ENCODE peak calls at places on chromosome 21, in eight cellular contexts. M is activated CD4-positive, CD25-positive, alpha-beta regulatory T cell; L is choroid plexus epithelial cell; Z is iPS-NIHi11; C is activated CD8-positive, alpha-beta memory T cell treated with anti-CD3 and anti-CD28 coated beads for 4 hours; Q is H4; D is Right ventricle myocardium superior; N is stimulated activated effector memory CD8-positive, alpha-beta T cell treated with anti-CD3 and anti-CD28 coated beads, Interleukin-12 subunit alpha, Interleukin-12 subunit beta, amount 100 ng/mL, for 72 hours. K is an unnamed sample.
A peak's percentile ranks its signal among the peaks of the same experiment; 100 is the strongest.

GRCh38 chr21:39581414-39581813 is 31.3 kb upstream of the B3GALT5 start:
- DNase-seq in Z (peak; percentile 56), C (no peak), L (no peak), M (no peak), Q (no peak), N (no peak), D (no peak), K (no peak)

GRCh38 chr21:46057111-46057709 is 40.7 kb upstream of the COL6A2 start:
- DNase-seq in C (no peak), Z (peak; percentile 8), Q (no peak), D (peak; percentile 49), M (no peak), N (no peak), L (no peak), K (peak; percentile 69)

GRCh38 chr21:35528109-35529042 is 479.3 kb upstream of the RUNX1 start:
- DNase-seq in N (peak; percentile 22), M (peak; percentile 4), L (peak; percentile 19), Z (no peak), C (no peak), D (peak; percentile 49), Q (no peak), K (peak; percentile 56)

GRCh38 chr21:36369064-36369685 is 16.0 kb upstream of the CHAF1B start:
- DNase-seq in C (no peak), M (no peak), N (no peak), L (no peak), D (no peak), Z (no peak), Q (no peak), K (no peak)

GRCh38 chr21:42532466-42533181 is 19.0 kb downstream of the SLC37A1 start:
- DNase-seq in N (no peak), Q (peak; percentile 43), M (no peak), Z (no peak), L (no peak), C (no peak), D (peak; percentile 71), K (peak; percentile 72)

GRCh38 chr21:25970254-25970930 is 200.2 kb downstream of the APP start:
- DNase-seq in N (no peak), Z (no peak), L (peak; percentile 23), D (peak; percentile 47), Q (no peak), M (no peak), C (no peak), K (no peak)

GRCh38 chr21:44695176-44695575 is 1.8 kb upstream of the KRTAP10-12 start:
- DNase-seq in C (no peak), L (no peak), D (no peak), Z (no peak), N (no peak), Q (no peak), M (no peak), K (no peak)

GRCh38 chr21:45592208-45592619 is 50.0 kb upstream of the SLC19A1 start:
- DNase-seq in Z (no peak), L (peak; percentile 20), M (peak; percentile 68), N (no peak), Q (no peak), D (no peak), C (no peak), K (no peak)

GRCh38 chr21:35011681-35012080 is 37.4 kb downstream of the RUNX1 start:
- DNase-seq in Z (no peak), L (peak; percentile 48), D (no peak), C (no peak), Q (no peak), M (no peak), N (no peak), K (no peak)

GRCh38 chr21:18951291-18952038 is 547.9 kb upstream of the TMPRSS15 start:
- DNase-seq in Q (peak; percentile 73), M (no peak), L (peak; percentile 44), C (no peak), N (no peak), Z (peak; percentile 46), D (no peak), K (no peak)

GRCh38 chr21:45292399-45293213 is 4.9 kb upstream of the POFUT2 start:
- DNase-seq in Z (peak; percentile 85), C (peak; percentile 39), D (peak; percentile 92), N (peak; percentile 65), Q (peak; percentile 89), M (peak; percentile 64), L (peak; percentile 94), K (peak; percentile 92)

GRCh38 chr21:33246963-33247362 is 17.2 kb downstream of the IFNAR2 start:
- DNase-seq in D (no peak), Z (no peak), N (no peak), L (no peak), C (no peak), Q (no peak), M (no peak), K (no peak)

GRCh38 chr21:44374601-44375280 is 21.3 kb downstream of the TRPM2 start:
- DNase-seq in Z (no peak), N (no peak), D (no peak), C (no peak), M (no peak), L (no peak), Q (no peak), K (no peak)

GRCh38 chr21:45128613-45129226 is 54.3 kb downstream of the ADARB1 start:
- DNase-seq in N (peak; percentile 56), L (peak; percentile 79), D (peak; percentile 85), Z (peak; percentile 71), C (peak; percentile 54), M (peak; percentile 57), Q (peak; percentile 84), K (no peak)

GRCh38 chr21:28636988-28637691 is 355.5 kb downstream of the LTN1 start:
- DNase-seq in D (no peak), M (no peak), Q (peak; percentile 47), Z (no peak), C (no peak), N (no peak), L (peak; percentile 83), K (no peak)

GRCh38 chr21:44681152-44681551 is 811 bp downstream of the KRTAP12-1 start:
- DNase-seq in C (no peak), D (no peak), Q (no peak), M (no peak), L (no peak), Z (no peak), N (no peak), K (no peak)

GRCh38 chr21:45607021-45607921 is 36.3 kb upstream of the PCBP3 start:
- DNase-seq in N (no peak), L (peak; percentile 22), Z (no peak), D (no peak), C (no peak), Q (peak; percentile 82), M (peak; percentile 13), K (no peak)

GRCh38 chr21:46572850-46573249 is 32.0 kb downstream of the S100B start:
- DNase-seq in C (no peak), D (no peak), L (no peak), Q (no peak), Z (no peak), N (no peak), M (no peak), K (no peak)

GRCh38 chr21:36609654-36610053 is 89.3 kb upstream of the SIM2 start:
- DNase-seq in M (no peak), Z (no peak), L (no peak), D (no peak), Q (no peak), C (no peak), N (no peak), K (no peak)

GRCh38 chr21:42311816-42312625 is 3.2 kb downstream of the TFF3 start:
- DNase-seq in M (no peak), L (no peak), Q (no peak), D (no peak), Z (no peak), C (no peak), N (no peak), K (no peak)

GRCh38 chr21:44086636-44087425 is 20.4 kb upstream of the PWP2 start:
- DNase-seq in D (no peak), L (no peak), Q (no peak), Z (no peak), M (no peak), N (peak; percentile 1), C (no peak), K (no peak)

GRCh38 chr21:45415188-45415942 is 10.4 kb downstream of the COL18A1 start:
- DNase-seq in N (no peak), M (no peak), Q (no peak), L (no peak), C (no peak), D (peak; percentile 35), Z (no peak), K (peak; percentile 35)

K was measured in Right ventricle myocardium inferior.